ENCODE peak calls at places on chromosomes 1 and 21, in seven cellular contexts. P, H, G, Q, J, W and B are unnamed samples. For H3K4me1, the result is how much of the 10 kb centered on the place peaks cover.

GRCh38 chr1:29298175-29298720 is 61.9 kb downstream of the PTPRU start:
- DNase-seq in P (no peak), H (no peak), G (no peak), Q (no peak), J (peak), W (no peak), B (no peak)

GRCh38 chr1:164728719-164729118 is 169.7 kb downstream of the PBX1 start:
- DNase-seq in P (no peak), H (no peak), G (no peak), Q (no peak), J (peak), W (no peak), B (peak)

GRCh38 chr1:172778461-172779455 is 119.9 kb downstream of the FASLG start:
- DNase-seq in P (peak), H (peak), G (no peak), Q (no peak), J (no peak), W (no peak), B (peak)

GRCh38 chr1:236685917-236686814 is at the start of gene ACTN2:
- DNase-seq in P (no peak), H (peak), G (peak), Q (no peak), J (no peak), W (no peak), B (peak)

GRCh38 chr1:114122891-114123621 is 30.6 kb downstream of the SYT6 start:
- DNase-seq in P (no peak), H (peak), G (no peak), Q (no peak), J (peak), W (peak), B (no peak)

GRCh38 chr1:31412205-31412604 is 808 bp upstream of the SERINC2 start:
- DNase-seq in P (no peak), H (no peak), G (no peak), Q (no peak), J (no peak), W (no peak), B (no peak)

GRCh38 chr1:20496241-20496661 is 10.2 kb upstream of the CAMK2N1 start:
- DNase-seq in P (no peak), H (peak), G (no peak), Q (no peak), J (peak), W (peak), B (no peak)

GRCh38 chr1:221777434-221778072 is 35.7 kb upstream of the DUSP10 start:
- DNase-seq in P (no peak), H (no peak), G (no peak), Q (no peak), J (no peak), W (no peak), B (no peak)

GRCh38 chr1:183553769-183554168 is 36.5 kb downstream of the NCF2 start:
- DNase-seq in P (no peak), H (no peak), G (no peak), Q (no peak), J (no peak), W (no peak), B (no peak)

GRCh38 chr21:42614391-42614790 is 39.0 kb upstream of the PDE9A start:
- DNase-seq in P (no peak), H (no peak), G (peak), Q (no peak), J (no peak), W (no peak), B (no peak)

GRCh38 chr1:52140633-52141512 is 1.0 kb upstream of the ZFYVE9 start:
- DNase-seq in P (no peak), H (peak), G (no peak), Q (no peak), J (no peak), W (no peak), B (no peak)

GRCh38 chr1:112509005-112509659 is 367 bp downstream of the WNT2B start:
- DNase-seq in P (no peak), H (peak), G (peak), Q (no peak), J (no peak), W (no peak), B (no peak)

GRCh38 chr1:70156529-70157120 is 48.8 kb downstream of the LRRC40 start:
- DNase-seq in P (no peak), H (peak), G (no peak), Q (no peak), J (no peak), W (peak), B (no peak)

GRCh38 chr21:46009951-46010655 is 28.5 kb downstream of the COL6A1 start:
- DNase-seq in P (no peak), H (no peak), G (no peak), Q (no peak), J (no peak), W (no peak), B (no peak)

GRCh38 chr21:44881586-44881939 is 8.1 kb upstream of the PTTG1IP start:
- DNase-seq in P (no peak), H (no peak), G (peak), Q (no peak), J (no peak), W (no peak), B (no peak)

GRCh38 chr1:201690528-201690927 is 138.4 kb upstream of the IPO9 start:
- DNase-seq in P (no peak), H (no peak), G (no peak), Q (no peak), J (no peak), W (no peak), B (no peak)

GRCh38 chr1:11256299-11256698 is 6.1 kb downstream of the MTOR start:
- DNase-seq in P (no peak), H (no peak), G (no peak), Q (no peak), J (no peak), W (no peak), B (no peak)

GRCh38 chr1:184972281-184973055 is 1.8 kb downstream of the NIBAN1 start:
- DNase-seq in P (no peak), H (peak), G (no peak), Q (no peak), J (peak), W (peak), B (peak)

GRCh38 chr1:26787381-26787705 is 407 bp upstream of the PIGV start:
- DNase-seq in P (no peak), H (peak), G (no peak), Q (no peak), J (peak), W (peak), B (no peak)
- H3K4me1 ChIP-seq in P (half or more), H (under half), G (under half), Q (under half), J (half or more), W (under half), B (under half)

GRCh38 chr1:208231929-208232360 is 12.2 kb downstream of the PLXNA2 start:
- DNase-seq in P (no peak), H (peak), G (no peak), Q (no peak), J (peak), W (peak), B (no peak)
- H3K4me1 ChIP-seq in P (under half), H (under half), G (half or more), Q (half or more), J (under half), W (under half), B (under half)

DNA sequence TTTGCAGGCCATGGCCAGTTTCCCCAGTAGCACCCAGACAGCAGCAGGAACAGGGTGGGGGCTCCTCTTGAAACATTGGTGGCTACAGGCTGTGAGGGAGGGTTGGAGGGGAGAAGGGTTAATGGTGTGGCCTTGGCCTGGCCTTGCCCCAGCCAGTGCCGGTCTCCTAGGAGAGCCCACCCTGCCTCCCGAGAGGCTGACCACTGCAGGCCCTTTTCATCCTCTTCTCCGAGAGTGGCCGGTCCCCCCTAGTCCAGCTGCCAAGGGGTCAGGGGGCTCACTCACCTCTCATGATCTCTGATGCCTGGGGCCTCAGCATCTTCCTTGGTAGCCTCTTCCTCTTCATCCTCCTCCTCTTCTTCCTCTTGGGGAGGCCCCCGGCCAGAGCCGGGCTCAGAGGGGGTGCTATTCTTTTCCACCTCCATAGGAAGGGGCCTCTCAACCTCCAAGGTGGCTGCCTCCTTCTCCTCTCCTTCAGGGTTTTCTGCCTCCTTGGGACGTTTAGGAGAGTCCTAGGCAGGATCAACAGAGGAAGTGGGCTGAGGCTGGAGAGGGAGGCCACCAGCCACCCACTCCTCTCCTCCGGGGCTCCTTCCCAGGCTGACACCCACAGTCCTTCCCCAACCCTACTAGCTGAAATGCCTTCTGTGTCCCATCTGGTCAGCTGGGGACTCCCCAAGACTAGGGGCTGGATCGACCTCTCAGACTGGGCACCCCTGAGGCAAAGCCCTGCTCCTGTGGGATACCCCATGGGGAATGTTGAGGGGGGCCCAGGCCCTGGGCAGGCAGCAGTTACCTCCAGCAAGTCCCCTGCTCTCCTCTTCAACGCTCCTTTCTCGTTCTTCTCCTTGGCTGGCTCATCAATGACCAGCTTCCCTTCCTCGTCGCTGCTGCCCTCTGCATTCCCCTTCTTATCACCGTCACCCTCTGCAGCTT is 2.7 kb upstream of the MRPL24 start:
- DNase-seq in P (no peak), H (no peak), G (no peak), Q (no peak), J (no peak), W (no peak), B (no peak)
- H3K4me1 ChIP-seq in P (half or more), H (under half), G (under half), Q (under half), J (under half), W (under half), B (under half)

GRCh38 chr1:153545067-153546055 is at the start of gene S100A4:
- DNase-seq in P (peak), H (peak), G (peak), Q (peak), J (peak), W (peak), B (peak)

GRCh38 chr1:153544453-153545066 is 1.0 kb downstream of the S100A4 start:
- DNase-seq in P (no peak), H (peak), G (no peak), Q (no peak), J (no peak), W (no peak), B (no peak)

GRCh38 chr1:153546796-153547559 is 1.4 kb upstream of the S100A4 start:
- DNase-seq in P (no peak), H (peak), G (peak), Q (no peak), J (no peak), W (no peak), B (peak)

GRCh38 chr1:153547560-153548551 is 1.2 kb downstream of the S100A3 start:
- DNase-seq in P (no peak), H (no peak), G (peak), Q (no peak), J (no peak), W (no peak), B (no peak)

GRCh38 chr1:153546371-153546770 is 765 bp upstream of the S100A4 start:
- DNase-seq in P (no peak), H (no peak), G (peak), Q (no peak), J (no peak), W (no peak), B (no peak)
- H3K4me1 ChIP-seq in P (under half), H (half or more), G (half or more), Q (half or more), J (under half), W (under half), B (half or more)

GRCh38 chr1:231272173-231272572 is 31.2 kb downstream of the GNPAT start:
- DNase-seq in P (no peak), H (no peak), G (no peak), Q (no peak), J (no peak), W (no peak), B (no peak)
- H3K4me1 ChIP-seq in P (under half), H (under half), G (under half), Q (under half), J (under half), W (under half), B (under half)

DNA sequence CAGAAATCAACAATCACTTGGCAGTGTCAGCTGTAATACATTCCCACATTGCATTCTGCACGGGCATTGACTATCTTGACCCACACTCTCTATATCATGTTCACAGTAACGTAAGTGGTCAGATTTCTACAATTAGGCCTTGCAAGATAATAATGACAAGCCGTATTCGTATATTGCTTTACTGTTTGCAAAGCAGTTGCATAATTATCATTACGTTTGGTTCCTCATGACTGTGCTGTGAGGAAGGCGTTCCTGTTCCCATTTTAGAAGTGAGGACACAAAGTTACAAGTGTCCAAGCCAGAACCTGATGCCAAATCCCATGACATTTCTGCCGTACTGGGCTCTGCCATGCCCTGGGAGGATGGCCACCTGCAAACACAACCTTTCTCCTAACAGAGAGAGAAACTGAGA is 53.5 kb upstream of the TARBP1 start:
- DNase-seq in P (no peak), H (peak), G (no peak), Q (peak), J (peak), W (no peak), B (no peak)
- H3K4me1 ChIP-seq in P (under half), H (half or more), G (half or more), Q (half or more), J (half or more), W (under half), B (half or more)